ENCODE peak calls at places on chromosomes 12 and 14, in nine cellular contexts. X is uterus, Z is dorsolateral prefrontal cortex, C is neuronal stem cell, D is A673, N is IMR-90, T is lower leg skin, Y is body of pancreas, M is left ventricle myocardium inferior. B is an unnamed sample.
A peak's percentile ranks its signal among the peaks of the same experiment; 100 is the strongest.

GRCh38 chr12:47376937-47377336 is 297.2 kb upstream of the AMIGO2 start:
- DNase-seq in X (no peak), Z (no peak), C (no peak), D (peak; percentile 66), N (peak; percentile 20), T (no peak), Y (no peak), M (no peak), B (no peak)

GRCh38 chr14:85607571-85608219 is 77.8 kb downstream of the FLRT2 start:
- DNase-seq in X (no peak), Z (no peak), C (no peak), D (peak; percentile 65), N (peak; percentile 97), T (no peak), Y (peak; percentile 25), M (no peak), B (no peak)

GRCh38 chr14:49991491-49991890 is 98.6 kb downstream of the ARF6 start:
- DNase-seq in X (no peak), Z (no peak), C (peak; percentile 21), D (no peak), N (no peak), T (peak; percentile 28), Y (no peak), M (no peak), B (no peak)

GRCh38 chr12:103635419-103635818 is 48.3 kb downstream of the STAB2 start:
- DNase-seq in X (no peak), Z (no peak), C (no peak), D (no peak), N (no peak), T (no peak), Y (no peak), M (no peak), B (no peak)

GRCh38 chr12:6229823-6230222 is 29.6 kb downstream of the CD9 start:
- DNase-seq in X (peak; percentile 74), Z (peak; percentile 71), C (no peak), D (no peak), N (peak; percentile 97), T (peak; percentile 93), Y (peak; percentile 76), M (peak; percentile 54), B (no peak)

GRCh38 chr14:26128931-26129674 is 468.7 kb downstream of the NOVA1 start:
- DNase-seq in X (no peak), Z (no peak), C (no peak), D (peak; percentile 95), N (no peak), T (no peak), Y (no peak), M (no peak), B (no peak)

GRCh38 chr12:71125515-71125914 is 32.3 kb downstream of the TSPAN8 start:
- DNase-seq in X (no peak), Z (no peak), C (no peak), D (peak; percentile 85), N (no peak), T (no peak), Y (no peak), M (no peak), B (no peak)

GRCh38 chr14:77491056-77491455 is 7.6 kb downstream of the ISM2 start:
- DNase-seq in X (no peak), Z (peak; percentile 21), C (no peak), D (no peak), N (no peak), T (peak; percentile 75), Y (no peak), M (no peak), B (peak; percentile 20)

GRCh38 chr14:69044296-69044695 is 65.2 kb upstream of the ACTN1 start:
- DNase-seq in X (no peak), Z (no peak), C (no peak), D (no peak), N (no peak), T (no peak), Y (no peak), M (no peak), B (no peak)

GRCh38 chr14:60648934-60649814 is at the start of gene SIX1:
- DNase-seq in X (peak; percentile 54), Z (peak; percentile 52), C (peak; percentile 88), D (peak; percentile 94), N (peak; percentile 95), T (peak; percentile 89), Y (peak; percentile 66), M (peak; percentile 38), B (peak; percentile 75)

GRCh38 chr14:60647081-60647836 is 2.0 kb downstream of the SIX1 start:
- DNase-seq in X (no peak), Z (no peak), C (peak; percentile 54), D (peak; percentile 82), N (peak; percentile 69), T (peak; percentile 84), Y (no peak), M (no peak), B (no peak)

GRCh38 chr14:60649815-60650381 is 621 bp upstream of the SIX1 start:
- DNase-seq in X (no peak), Z (no peak), C (peak; percentile 40), D (peak; percentile 42), N (peak; percentile 60), T (no peak), Y (no peak), M (no peak), B (no peak)

GRCh38 chr14:60647837-60648168 is 1.5 kb downstream of the SIX1 start:
- DNase-seq in X (no peak), Z (no peak), C (no peak), D (no peak), N (no peak), T (no peak), Y (no peak), M (no peak), B (no peak)

DNA sequence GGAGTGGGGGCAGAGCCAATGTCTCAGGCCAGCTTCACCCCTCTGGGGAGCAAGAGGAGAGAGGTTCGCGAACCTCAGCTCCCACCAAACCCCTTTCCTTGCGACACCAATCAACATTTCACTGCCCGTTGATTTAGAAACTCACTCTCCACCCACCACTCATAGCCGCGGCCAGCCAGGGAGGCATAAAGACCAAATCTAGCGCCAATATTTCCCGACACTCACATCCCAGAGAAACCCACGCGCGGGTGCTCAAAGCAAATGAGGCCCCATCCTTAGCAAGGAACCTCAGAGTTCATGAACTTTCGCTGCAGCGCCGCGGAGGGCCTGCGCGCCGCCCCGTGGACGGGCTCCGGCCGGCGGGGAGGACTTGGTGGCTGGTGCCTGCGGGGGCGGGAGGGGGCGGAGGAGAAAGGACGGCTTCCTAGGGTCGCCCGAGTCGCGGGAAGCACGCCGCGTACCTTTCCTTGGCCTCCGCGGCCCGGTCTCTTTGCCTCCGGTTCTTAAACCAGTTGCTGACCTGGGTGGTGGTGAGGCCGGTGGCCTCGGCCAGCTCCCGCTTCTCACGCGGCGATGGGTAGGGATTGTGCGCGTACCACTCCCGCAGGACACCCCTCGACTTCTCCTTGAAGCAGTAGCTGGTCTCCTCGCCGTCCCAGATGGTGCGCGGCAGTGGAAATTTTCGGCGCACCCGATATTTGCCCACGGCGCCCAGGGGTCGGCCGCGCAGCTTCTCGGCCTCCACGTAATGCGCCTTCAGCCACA is 926 bp downstream of the SIX1 start:
- DNase-seq in X (no peak), Z (no peak), C (peak; percentile 26), D (peak; percentile 42), N (peak; percentile 28), T (no peak), Y (no peak), M (no peak), B (peak; percentile 30)
- H3K4me3 ChIP-seq in X (peak overlapping the region; percentile 40), Z (peak overlapping the region; percentile 47), C (peak overlapping the region; percentile 73), D (peak overlapping the region; percentile 78), N (peak overlapping the region; percentile 74), T (peak overlapping the region; percentile 23), Y (no peak overlapping the region), M (peak overlapping the region; percentile 68), B (peak overlapping the region; percentile 42)

GRCh38 chr12:56126732-56127239 is 1.3 kb upstream of the ESYT1 start:
- DNase-seq in X (no peak), Z (no peak), C (no peak), D (no peak), N (no peak), T (no peak), Y (no peak), M (no peak), B (no peak)
- H3K4me3 ChIP-seq in X (no peak overlapping the region), Z (no peak overlapping the region), C (no peak overlapping the region), D (no peak overlapping the region), N (no peak overlapping the region), T (no peak overlapping the region), Y (no peak overlapping the region), M (peak overlapping the region; percentile 89), B (peak overlapping the region; percentile 40)

GRCh38 chr12:120197542-120197887 is 3.0 kb upstream of the GCN1 start:
- DNase-seq in X (no peak), Z (no peak), C (no peak), D (no peak), N (no peak), T (no peak), Y (no peak), M (no peak), B (no peak)
- H3K4me3 ChIP-seq in X (no peak overlapping the region), Z (no peak overlapping the region), C (no peak overlapping the region), D (no peak overlapping the region), N (no peak overlapping the region), T (no peak overlapping the region), Y (no peak overlapping the region), M (no peak overlapping the region), B (no peak overlapping the region)

DNA sequence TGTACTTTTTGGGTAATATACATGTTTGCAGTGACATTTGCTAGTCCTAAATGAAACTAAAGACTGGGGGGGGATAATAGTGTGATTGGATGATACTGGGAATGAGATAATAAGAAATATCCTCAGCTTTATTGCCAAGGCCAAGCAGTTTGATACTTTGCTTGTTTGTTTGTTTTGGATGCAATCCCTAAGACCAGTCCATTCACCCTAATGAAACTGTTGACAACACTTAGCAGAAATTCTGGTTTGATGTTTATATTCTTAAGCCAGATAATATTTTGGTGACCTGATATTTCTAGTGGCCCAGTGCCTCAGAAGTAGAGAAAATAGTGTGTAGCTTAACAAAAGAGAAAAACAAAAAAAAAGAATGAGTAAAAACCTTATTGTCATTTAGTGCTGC is 1.8 kb downstream of the PHC1 start:
- DNase-seq in X (no peak), Z (no peak), C (no peak), D (no peak), N (no peak), T (no peak), Y (no peak), M (no peak), B (no peak)
- H3K4me3 ChIP-seq in X (no peak overlapping the region), Z (no peak overlapping the region), C (no peak overlapping the region), D (no peak overlapping the region), N (no peak overlapping the region), T (no peak overlapping the region), Y (no peak overlapping the region), M (peak overlapping the region; percentile 80), B (no peak overlapping the region)

DNA sequence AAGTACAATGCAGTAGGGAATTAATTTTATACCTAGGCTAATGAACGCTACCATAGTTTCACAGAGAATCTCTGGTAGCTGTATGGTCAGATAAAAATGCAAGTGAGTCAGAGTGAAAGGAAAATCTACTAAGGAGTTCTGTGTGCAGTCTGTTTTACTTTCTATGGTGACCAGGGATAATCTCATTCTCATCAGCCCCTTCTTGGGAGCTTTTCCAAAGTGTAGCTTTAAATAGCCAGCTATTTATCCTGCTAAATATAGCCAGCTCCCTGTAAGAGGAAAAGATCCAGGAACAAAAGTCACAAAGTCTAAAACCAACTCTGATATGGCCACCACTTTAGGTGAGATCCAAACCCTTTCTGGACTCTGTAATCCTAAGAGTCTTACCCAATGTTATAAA is 75.5 kb downstream of the TMEM116 start:
- DNase-seq in X (no peak), Z (no peak), C (no peak), D (no peak), N (peak; percentile 67), T (no peak), Y (no peak), M (no peak), B (no peak)
- H3K4me3 ChIP-seq in X (no peak overlapping the region), Z (no peak overlapping the region), C (no peak overlapping the region), D (no peak overlapping the region), N (no peak overlapping the region), T (no peak overlapping the region), Y (no peak overlapping the region), M (peak overlapping the region; percentile 25), B (no peak overlapping the region)

B was measured in Caco-2.